ENCODE peak calls at places on chromosomes 11 and 22, in ten cellular contexts. X, J, Z, B, G, M, P, N, E and Q are unnamed samples.

GRCh38 chr11:76369406-76369805 is 11.5 kb downstream of the THAP12 start:
- DNase-seq in G (no peak), P (no peak), B (no peak), Z (no peak), J (no peak), E (no peak), N (no peak), M (no peak), X (no peak), Q (no peak)

GRCh38 chr22:25200967-25201366 is 1.3 kb downstream of the CRYBB3 start:
- DNase-seq in M (no peak), Z (no peak), N (no peak), E (no peak), X (no peak), P (no peak), G (no peak), J (no peak), B (no peak), Q (no peak)

GRCh38 chr22:37460684-37461083 is 25.5 kb downstream of the MFNG start:
- DNase-seq in P (no peak), E (no peak), Z (no peak), M (no peak), X (no peak), N (no peak), G (no peak), J (no peak), B (no peak), Q (no peak)

GRCh38 chr11:1553808-1554594 is 18.1 kb downstream of the DUSP8 start:
- DNase-seq in X (no peak), P (no peak), B (peak), E (no peak), G (no peak), J (no peak), M (no peak), N (no peak), Z (peak), Q (no peak)

GRCh38 chr11:93741882-93742226 is 382 bp downstream of the C11orf54 start:
- DNase-seq in M (no peak), G (no peak), X (no peak), N (peak), P (no peak), J (peak), Z (peak), B (no peak), E (peak), Q (no peak)

GRCh38 chr11:110486176-110486575 is 56.4 kb downstream of the FDX1 start:
- DNase-seq in M (no peak), G (no peak), Z (no peak), N (no peak), P (no peak), X (no peak), J (no peak), E (no peak), B (no peak), Q (no peak)

GRCh38 chr11:74770456-74770855 is 21.8 kb downstream of the RNF169 start:
- DNase-seq in P (no peak), N (no peak), B (no peak), G (no peak), M (no peak), X (no peak), J (no peak), Z (no peak), E (no peak), Q (no peak)

GRCh38 chr11:66880484-66881211 is 23.8 kb downstream of the LRFN4 start:
- DNase-seq in E (no peak), N (peak), B (no peak), M (peak), X (peak), Z (no peak), J (no peak), G (no peak), P (no peak), Q (no peak)

GRCh38 chr22:37045958-37046357 is 5.6 kb upstream of the KCTD17 start:
- DNase-seq in P (no peak), Z (peak), M (peak), N (peak), X (no peak), G (peak), E (peak), J (no peak), B (no peak), Q (no peak)

DNA sequence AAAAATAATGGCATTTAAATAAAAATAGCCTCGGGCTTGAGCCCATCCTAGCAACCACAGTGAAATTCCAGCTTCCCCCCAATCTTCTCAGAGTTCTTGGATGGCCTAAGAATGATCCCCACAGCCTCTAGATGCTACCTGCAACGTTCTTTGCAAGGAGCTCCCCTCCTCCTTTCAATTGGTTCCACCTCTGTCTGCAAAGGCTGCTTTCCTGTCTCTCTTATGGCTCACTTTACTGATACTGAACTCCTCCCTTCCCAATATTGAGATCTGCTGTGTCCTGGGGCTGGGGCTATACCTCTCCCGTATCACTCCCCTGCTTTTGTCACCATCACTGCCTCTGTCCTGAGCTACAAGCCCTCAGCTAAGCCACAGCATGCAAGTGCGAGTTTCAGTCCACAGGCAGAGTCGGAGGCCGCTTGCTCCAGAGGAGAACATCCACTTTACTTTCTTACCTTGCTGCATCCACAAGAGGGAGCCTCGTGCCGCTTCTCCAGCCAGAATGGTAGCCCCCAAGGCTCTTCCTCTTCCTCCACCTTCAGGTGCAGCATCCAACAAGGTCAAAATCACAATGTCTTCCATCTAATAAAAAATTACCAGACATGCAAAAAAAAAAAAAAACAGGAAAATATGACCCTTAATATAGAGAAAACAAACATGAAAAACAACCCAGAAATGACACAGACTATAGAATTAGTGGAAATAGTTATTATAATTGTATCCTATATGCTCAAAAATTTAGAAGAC is 48.6 kb upstream of the TMEM45B start:
- DNase-seq in P (peak), X (peak), E (peak), B (no peak), Z (peak), G (no peak), M (peak), N (peak), J (no peak), Q (peak)
- TF ChIP-seq CTCF in P (peak), X (peak), E (peak), B (peak), Z (peak), G (peak), M (peak), N (peak), J (peak), Q (peak)

DNA sequence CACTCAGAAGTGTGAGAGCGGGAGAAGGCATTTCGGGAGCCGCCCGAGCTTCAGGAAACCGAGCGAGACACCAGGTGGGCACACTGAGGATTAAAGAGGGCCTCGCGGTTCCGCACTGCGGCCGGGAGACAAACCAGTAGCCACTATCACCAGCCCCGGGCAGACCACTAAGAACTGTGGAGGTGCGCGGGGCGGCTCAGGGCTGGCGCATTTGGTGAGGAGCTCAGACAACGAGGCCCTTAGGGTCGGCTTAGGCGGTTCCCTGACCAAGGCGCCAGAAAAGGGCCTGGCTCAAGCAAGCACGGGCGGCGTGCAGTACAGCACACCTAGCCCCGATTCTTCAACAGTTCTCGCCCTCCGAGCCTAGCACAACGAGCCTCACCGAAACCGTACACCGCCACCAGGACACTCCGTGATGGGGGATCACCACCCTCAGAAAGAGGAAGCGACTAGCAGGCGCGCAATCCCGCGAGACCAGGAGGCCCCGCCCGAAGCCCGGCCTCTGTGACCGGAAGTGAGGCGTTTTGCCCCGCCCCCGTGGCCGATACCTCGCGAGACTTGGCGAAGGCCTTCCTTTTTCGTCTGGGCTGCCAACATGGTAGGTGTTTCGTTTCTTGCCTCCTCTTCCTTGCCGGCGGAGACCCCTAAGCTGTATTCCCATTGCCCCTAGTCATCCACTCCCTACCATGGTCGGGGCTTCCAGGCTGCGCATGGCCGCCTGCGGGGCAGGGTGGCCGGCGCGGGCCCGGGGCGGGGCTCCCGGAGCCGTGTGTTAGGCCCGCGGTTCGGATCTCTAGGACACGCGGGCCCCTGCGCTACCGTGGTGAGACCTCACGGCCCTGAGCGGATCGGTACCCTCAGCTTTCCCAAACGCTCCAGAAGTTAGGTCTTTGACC is at the start of the genes RPL27A and TRIM66:
- DNase-seq in J (peak), N (peak), X (peak), B (peak), P (peak), G (peak), E (peak), M (peak), Z (peak), Q (peak)
- TF ChIP-seq CTCF in J (no peak), N (no peak), X (no peak), B (no peak), P (no peak), G (peak), E (no peak), M (no peak), Z (peak), Q (peak)

GRCh38 chr11:72753341-72754148 is 1.3 kb upstream of the ARAP1 start:
- DNase-seq in X (no peak), M (no peak), B (no peak), P (no peak), N (no peak), G (no peak), J (no peak), Z (no peak), E (no peak), Q (no peak)

GRCh38 chr11:72750556-72751292 is 1.5 kb downstream of the ARAP1 start:
- DNase-seq in J (no peak), B (no peak), M (peak), P (no peak), E (no peak), Z (no peak), G (no peak), N (no peak), X (no peak), Q (no peak)

GRCh38 chr11:72754149-72754543 is 1.9 kb upstream of the ARAP1 start:
- DNase-seq in X (no peak), E (no peak), M (no peak), J (no peak), N (no peak), Z (no peak), P (no peak), G (no peak), B (no peak), Q (no peak)

GRCh38 chr11:72751293-72752087 is 718 bp downstream of the ARAP1 start:
- DNase-seq in X (no peak), M (peak), N (no peak), E (no peak), P (no peak), J (no peak), Z (no peak), B (no peak), G (no peak), Q (no peak)

DNA sequence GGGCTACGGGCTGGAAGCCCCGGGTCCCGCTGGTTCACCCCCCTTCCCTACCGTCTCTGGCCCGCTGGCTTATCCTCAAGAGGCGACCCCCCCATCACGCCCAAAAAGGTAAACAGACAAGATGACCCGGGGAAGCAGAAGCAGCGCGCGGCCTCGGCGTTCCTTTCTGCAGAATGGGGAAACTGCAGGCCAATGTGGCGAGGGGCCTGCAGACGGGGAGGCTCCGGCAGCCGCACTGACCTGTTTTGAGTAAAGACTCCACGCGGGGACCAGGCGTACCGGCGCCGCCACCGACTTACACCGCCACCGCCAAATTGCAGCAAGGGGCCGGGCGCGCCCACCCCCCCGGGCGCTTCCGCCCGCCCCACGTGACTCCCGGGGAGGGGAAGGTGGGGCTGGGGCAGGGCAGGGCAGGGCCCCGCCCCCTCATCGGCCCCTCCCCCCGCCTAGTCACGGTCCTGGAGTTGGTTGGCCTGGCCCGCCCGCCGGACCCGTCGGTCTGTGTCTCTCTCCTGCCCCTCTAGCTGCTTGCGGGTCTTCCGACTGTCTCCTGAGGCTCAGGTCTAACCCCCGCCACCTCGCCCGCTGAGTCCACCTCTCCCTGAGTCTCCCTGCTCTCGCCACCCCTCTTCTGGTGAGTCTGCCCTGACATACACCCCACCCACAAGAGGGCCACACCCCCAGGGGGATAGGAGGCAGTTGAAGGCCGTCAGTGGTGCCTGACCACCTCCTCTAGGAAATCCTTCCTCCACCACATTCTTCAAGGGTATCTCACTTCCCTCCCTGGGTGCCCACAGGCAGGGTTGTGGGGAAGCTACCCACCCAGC is at the start of gene ARAP1:
- DNase-seq in M (peak), P (peak), N (peak), Z (peak), E (peak), B (peak), X (peak), G (no peak), J (peak), Q (peak)
- TF ChIP-seq CTCF in M (peak), P (no peak), N (no peak), Z (no peak), E (no peak), B (no peak), X (no peak), G (no peak), J (no peak), Q (no peak)

DNA sequence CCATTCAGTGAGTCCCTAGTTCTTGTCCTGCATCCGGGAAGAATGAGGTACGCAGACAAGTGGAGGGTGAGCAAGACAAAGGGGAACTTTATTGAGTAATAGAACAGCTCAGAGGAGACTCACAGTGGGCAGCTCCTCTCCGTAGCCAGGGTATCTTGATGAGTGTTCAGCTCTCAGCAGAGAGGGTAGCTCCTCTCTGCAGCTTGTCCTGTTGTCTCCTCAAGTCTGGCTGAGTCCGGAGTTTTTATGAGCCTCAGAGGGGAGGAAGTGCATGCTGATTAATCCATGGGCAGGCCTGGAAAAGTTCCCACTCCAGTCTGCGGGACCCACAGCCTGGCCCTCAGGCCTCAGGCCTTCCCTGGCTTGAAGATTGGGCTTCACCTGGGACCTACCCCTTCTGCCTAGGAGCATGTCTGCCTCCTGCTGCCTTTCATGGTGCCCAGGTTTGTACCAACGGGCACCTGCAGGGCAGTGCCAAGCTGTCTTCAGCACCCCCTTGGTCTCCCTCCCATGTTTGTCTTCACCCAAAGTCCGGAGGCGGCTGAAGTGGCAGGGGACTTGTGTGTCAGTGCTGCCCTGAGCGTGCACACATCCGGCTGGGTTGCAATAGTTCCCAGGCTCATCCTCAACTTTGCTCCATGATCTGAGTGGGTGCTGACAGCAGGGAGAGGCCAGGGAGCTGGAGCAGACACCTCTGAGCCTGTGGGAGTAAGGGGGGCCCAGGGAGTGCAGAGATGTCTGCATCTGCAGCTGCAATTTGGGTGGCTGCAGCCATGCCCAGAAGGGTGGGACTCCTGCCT is 134.2 kb downstream of the LDLRAD3 start:
- DNase-seq in E (peak), Z (no peak), J (no peak), B (no peak), P (no peak), N (peak), X (no peak), G (no peak), M (no peak), Q (no peak)
- TF ChIP-seq CTCF in E (no peak), Z (no peak), J (no peak), B (no peak), P (no peak), N (no peak), X (no peak), G (no peak), M (no peak), Q (no peak)

GRCh38 chr11:6319001-6319878 is 1.1 kb downstream of the CAVIN3 start:
- DNase-seq in N (peak), J (peak), B (peak), Z (peak), X (no peak), P (no peak), G (no peak), M (no peak), E (peak), Q (no peak)
- TF ChIP-seq CTCF in N (no peak), J (no peak), B (no peak), Z (no peak), X (no peak), P (no peak), G (peak), M (no peak), E (no peak), Q (no peak)

GRCh38 chr11:118980191-118980881 is 8.8 kb downstream of the FOXR1 start:
- DNase-seq in M (no peak), Z (peak), P (no peak), N (peak), X (no peak), G (no peak), E (no peak), B (no peak), J (no peak), Q (no peak)

GRCh38 chr11:118975771-118976709 is 4.5 kb downstream of the FOXR1 start:
- DNase-seq in Z (no peak), G (no peak), N (no peak), B (no peak), J (no peak), M (no peak), E (peak), P (no peak), X (no peak), Q (no peak)

GRCh38 chr11:118984825-118985224 is 13.1 kb upstream of the CENATAC start:
- DNase-seq in P (no peak), J (no peak), Z (no peak), N (no peak), E (no peak), G (no peak), B (no peak), M (no peak), X (no peak), Q (no peak)

GRCh38 chr11:118973985-118974384 is 2.4 kb downstream of the FOXR1 start:
- DNase-seq in B (no peak), Z (no peak), M (no peak), N (no peak), J (no peak), G (no peak), X (no peak), P (no peak), E (no peak), Q (no peak)

DNA sequence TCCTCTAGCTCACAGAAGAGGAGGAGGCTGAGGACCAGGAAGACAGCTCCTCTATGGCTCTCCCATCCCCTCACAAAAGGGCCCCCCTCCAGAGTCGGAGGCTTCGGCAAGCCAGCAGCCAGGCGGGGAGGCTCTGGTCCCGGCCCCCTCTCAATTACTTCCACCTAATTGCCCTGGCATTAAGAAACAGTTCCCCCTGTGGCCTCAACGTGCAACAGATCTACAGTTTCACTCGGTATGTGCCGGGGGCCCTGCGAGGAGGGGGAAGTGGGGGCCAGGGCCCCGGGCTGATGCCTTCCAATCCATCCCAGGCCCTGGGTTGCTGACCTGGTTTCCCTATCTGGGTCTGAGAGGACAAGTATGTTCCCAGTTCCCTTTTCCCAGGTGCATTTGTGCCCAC is 7.9 kb downstream of the FOXR1 start:
- DNase-seq in X (no peak), E (no peak), P (no peak), J (no peak), G (no peak), Z (no peak), N (no peak), M (no peak), B (no peak), Q (no peak)
- TF ChIP-seq CTCF in X (no peak), E (no peak), P (no peak), J (no peak), G (no peak), Z (no peak), N (no peak), M (peak), B (no peak), Q (no peak)

GRCh38 chr11:12746593-12747097 is 72.4 kb downstream of the TEAD1 start:
- DNase-seq in X (no peak), Z (peak), J (no peak), E (peak), N (peak), G (peak), P (peak), M (no peak), B (peak), Q (peak)
- TF ChIP-seq CTCF in X (no peak), Z (no peak), J (no peak), E (peak), N (no peak), G (peak), P (peak), M (no peak), B (no peak), Q (peak)